ENCODE peak calls at places on chromosomes 4 and X, in four cellular contexts. T, C, W and P are unnamed samples.

GRCh38 chr4:109738104-109738872 is 8.4 kb upstream of the PLA2G12A start:
- DNase-seq in T (no peak), C (no peak), W (no peak), P (no peak)

GRCh38 chrX:70921709-70922352 is 9.1 kb downstream of the SLC7A3 start:
- DNase-seq in T (no peak), C (no peak), W (no peak), P (no peak)

GRCh38 chr4:182924497-182924896 is 7.3 kb upstream of the DCTD start:
- DNase-seq in T (no peak), C (no peak), W (peak), P (no peak)

GRCh38 chr4:83114576-83114975 is at the start of gene PLAC8:
- DNase-seq in T (no peak), C (no peak), W (no peak), P (no peak)

GRCh38 chr4:164203476-164203875 is 550.5 kb upstream of the SMIM31 start:
- DNase-seq in T (no peak), C (no peak), W (no peak), P (no peak)

GRCh38 chr4:110631582-110632505 is 9.0 kb upstream of the PITX2 start:
- DNase-seq in T (peak), C (peak), W (peak), P (peak)

GRCh38 chr4:15396157-15396800 is 31.6 kb upstream of the C1QTNF7 start:
- DNase-seq in T (no peak), C (peak), W (peak), P (peak)

GRCh38 chrX:29044802-29045201 is 457.6 kb downstream of the IL1RAPL1 start:
- DNase-seq in T (no peak), C (no peak), W (no peak), P (peak)

GRCh38 chr4:84726356-84726755 is 143.4 kb downstream of the CDS1 start:
- DNase-seq in T (no peak), C (peak), W (no peak), P (no peak)

GRCh38 chrX:49610718-49611310 is 12.0 kb downstream of the GAGE1 start:
- DNase-seq in T (no peak), C (no peak), W (no peak), P (no peak)

GRCh38 chr4:186190456-186191265 is 706 bp upstream of the CYP4V2 start:
- DNase-seq in T (peak), C (peak), W (no peak), P (peak)

GRCh38 chr4:42626629-42627028 is 30.3 kb downstream of the ATP8A1 start:
- DNase-seq in T (no peak), C (no peak), W (no peak), P (no peak)

GRCh38 chr4:64158648-64159326 is 250.5 kb downstream of the TECRL start:
- DNase-seq in T (peak), C (peak), W (peak), P (peak)

GRCh38 chrX:56793533-56794320 is 64.7 kb downstream of the NBDY start:
- DNase-seq in T (no peak), C (no peak), W (no peak), P (no peak)

GRCh38 chr4:128061566-128062536 is 739 bp downstream of the LARP1B start:
- DNase-seq in T (peak), C (peak), W (peak), P (peak)

GRCh38 chr4:53788011-53788410 is 196.7 kb upstream of the LNX1 start:
- DNase-seq in T (no peak), C (no peak), W (no peak), P (no peak)

GRCh38 chrX:118761950-118762725 is 34.7 kb downstream of the IL13RA1 start:
- DNase-seq in T (no peak), C (no peak), W (no peak), P (no peak)

GRCh38 chr4:82421796-82422560 is 8.3 kb downstream of the HNRNPDL start:
- DNase-seq in T (no peak), C (no peak), W (no peak), P (no peak)

GRCh38 chr4:3436798-3437581 is 4.8 kb upstream of the HGFAC start:
- DNase-seq in T (no peak), C (peak), W (peak), P (peak)

GRCh38 chr4:180538384-180539052 is 1704.7 kb upstream of the TENM3 start:
- DNase-seq in T (no peak), C (no peak), W (no peak), P (no peak)

GRCh38 chr4:83231620-83232056 is 53.0 kb downstream of the COQ2 start:
- DNase-seq in T (no peak), C (peak), W (no peak), P (no peak)

GRCh38 chr4:94831607-94832006 is 73.9 kb downstream of the BMPR1B start:
- DNase-seq in T (no peak), C (no peak), W (no peak), P (no peak)

GRCh38 chrX:155235891-155236290 is 19.6 kb downstream of the VBP1 start:
- DNase-seq in T (no peak), C (no peak), W (no peak), P (no peak)

GRCh38 chr4:144209491-144209890 is 69.0 kb upstream of the GYPA start:
- DNase-seq in T (no peak), C (no peak), W (no peak), P (no peak)

GRCh38 chrX:33434256-33435092 is 223.1 kb upstream of the DMD start:
- DNase-seq in T (peak), C (peak), W (peak), P (peak)

GRCh38 chr4:137952116-137952515 is 290.0 kb downstream of the SLC7A11 start:
- DNase-seq in T (no peak), C (peak), W (no peak), P (peak)
- TF ChIP-seq CTCF in T (no peak), C (no peak), W (no peak), P (no peak)

DNA sequence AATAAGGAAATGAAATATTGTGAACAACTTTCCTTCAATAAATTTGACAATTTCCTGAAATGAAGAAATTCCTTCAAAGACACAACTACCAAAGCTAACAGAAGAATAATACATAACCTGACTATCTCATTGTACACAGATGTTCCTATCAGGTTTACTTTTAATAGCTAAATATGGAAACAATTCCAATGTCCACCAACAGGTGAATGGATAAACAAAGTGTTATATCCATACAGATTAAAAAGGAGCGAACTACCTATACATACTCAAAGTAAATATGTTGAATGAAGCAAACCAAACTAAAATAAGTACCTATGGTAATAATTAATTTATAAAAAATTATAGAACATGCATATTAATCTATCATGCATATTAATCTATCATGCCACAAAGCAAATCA is 554.9 kb downstream of the PPP4R3C start:
- DNase-seq in T (no peak), C (no peak), W (no peak), P (no peak)
- TF ChIP-seq CTCF in T (no peak), C (no peak), W (no peak), P (no peak)

GRCh38 chr4:73021634-73022033 is 47.9 kb downstream of the COX18 start:
- DNase-seq in T (no peak), C (peak), W (peak), P (peak)
- TF ChIP-seq CTCF in T (no peak), C (peak), W (peak), P (peak)

GRCh38 chr4:75048208-75048879 is 115.4 kb downstream of the PARM1 start:
- DNase-seq in T (no peak), C (no peak), W (no peak), P (no peak)
- TF ChIP-seq CTCF in T (no peak), C (no peak), W (peak), P (peak)

DNA sequence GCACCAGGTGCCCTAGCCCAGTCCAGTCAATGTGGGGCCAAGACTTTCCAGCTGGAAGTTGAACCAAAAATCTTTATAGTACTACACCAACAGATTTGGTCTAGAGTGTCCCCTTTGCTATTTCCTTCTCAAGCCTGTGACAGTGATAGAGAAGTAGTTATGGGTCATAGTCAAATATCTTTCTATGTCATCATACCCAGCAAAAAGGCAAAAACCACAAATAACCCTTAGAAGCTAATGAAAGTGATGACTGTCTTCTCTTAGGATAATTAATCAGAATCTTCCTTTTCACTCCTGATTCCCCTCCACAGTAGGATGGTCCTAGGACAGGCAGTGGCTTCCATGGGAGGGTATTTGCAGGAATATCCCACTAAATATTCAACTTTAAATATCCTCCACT is 154.7 kb downstream of the STK32B start:
- DNase-seq in T (no peak), C (peak), W (no peak), P (no peak)
- TF ChIP-seq CTCF in T (no peak), C (no peak), W (no peak), P (no peak)

DNA sequence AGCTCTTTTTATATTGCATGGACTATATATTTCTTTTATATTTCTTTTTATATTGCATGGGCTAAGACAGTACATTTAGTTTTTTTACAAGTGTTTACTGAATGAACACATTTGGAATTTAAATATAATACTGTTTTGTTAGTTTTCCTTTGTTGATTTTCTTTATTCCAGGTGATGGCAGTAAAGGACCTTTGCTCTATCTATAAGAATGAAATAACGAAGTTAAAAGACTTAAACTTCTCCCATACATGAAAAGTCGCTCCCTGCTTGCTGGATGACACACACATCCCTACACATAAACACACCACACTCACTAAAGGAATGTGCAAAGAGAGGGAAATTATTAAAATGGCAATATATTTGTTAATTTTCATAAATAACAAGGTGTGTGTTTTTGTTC is 102.5 kb upstream of the ANXA10 start:
- DNase-seq in T (no peak), C (no peak), W (no peak), P (peak)
- TF ChIP-seq CTCF in T (no peak), C (no peak), W (no peak), P (peak)

DNA sequence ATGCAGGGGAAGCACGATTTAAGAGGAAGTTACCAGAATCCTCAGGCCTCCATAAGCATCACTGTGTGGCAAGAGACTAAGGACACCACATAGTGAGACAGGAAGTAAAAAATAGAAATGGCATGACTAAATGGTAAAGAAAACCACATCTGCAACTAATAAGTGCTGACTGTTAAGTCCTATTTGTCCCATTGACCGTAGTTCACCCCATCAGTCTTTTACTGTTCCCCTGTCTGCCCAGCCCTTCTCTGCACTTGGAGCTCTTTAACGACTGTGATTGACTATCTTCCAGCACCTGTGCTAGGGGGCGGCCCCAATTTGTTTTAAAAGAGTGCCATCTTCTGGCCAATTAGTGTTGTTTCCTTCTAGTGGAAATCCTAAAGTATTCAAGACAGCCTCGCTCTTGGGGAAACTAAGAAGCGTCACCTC is 94.2 kb downstream of the MAOA start:
- DNase-seq in T (peak), C (peak), W (peak), P (peak)
- TF ChIP-seq CTCF in T (peak), C (peak), W (peak), P (peak)

GRCh38 chr4:26069218-26069617 is 155.2 kb downstream of the SMIM20 start:
- DNase-seq in T (no peak), C (no peak), W (no peak), P (peak)
- TF ChIP-seq CTCF in T (peak), C (peak), W (peak), P (peak)

GRCh38 chr4:45030059-45030458 is 303.7 kb upstream of the GNPDA2 start:
- DNase-seq in T (no peak), C (no peak), W (no peak), P (no peak)

GRCh38 chr4:45036677-45037076 is 310.3 kb upstream of the GNPDA2 start:
- DNase-seq in T (no peak), C (no peak), W (no peak), P (no peak)

GRCh38 chr4:45033676-45034410 is 307.5 kb upstream of the GNPDA2 start:
- DNase-seq in T (no peak), C (no peak), W (no peak), P (no peak)
- TF ChIP-seq CTCF in T (no peak), C (no peak), W (no peak), P (no peak)